ENCODE peak calls at places on chromosomes 7 and 10, in five cellular contexts. Z is activated T-cell treated with anti-CD3 and anti-CD28 coated beads, Interleukin-2, amount 50 U/mL, for 1 hour; V is amygdala; G is A673; X is anterior cingulate cortex. W is an unnamed sample.

GRCh38 chr7:158248816-158249215 is 338.8 kb downstream of the PTPRN2 start:
- DNase-seq in Z (no peak), V (no peak), G (no peak), X (no peak), W (no peak)

GRCh38 chr10:84176836-84177474 is 3.4 kb downstream of the GPR15LG start:
- DNase-seq in Z (no peak), V (no peak), G (no peak), X (no peak), W (no peak)

GRCh38 chr10:50563906-50564305 is 59.9 kb downstream of the SGMS1 start:
- DNase-seq in Z (no peak), V (no peak), G (no peak), X (no peak), W (no peak)

GRCh38 chr10:36148207-36148606 is 506.1 kb upstream of the FZD8 start:
- DNase-seq in Z (no peak), V (no peak), G (no peak), X (no peak), W (no peak)

GRCh38 chr10:132134541-132135397 is 52.0 kb upstream of the DPYSL4 start:
- DNase-seq in Z (no peak), V (no peak), G (no peak), X (no peak), W (no peak)

GRCh38 chr7:116142850-116143249 is 67.5 kb upstream of the TES start:
- DNase-seq in Z (no peak), V (no peak), G (no peak), X (no peak), W (no peak)

GRCh38 chr10:97575101-97575668 is 2.6 kb downstream of the ANKRD2 start:
- DNase-seq in Z (no peak), V (no peak), G (no peak), X (no peak), W (no peak)

GRCh38 chr7:84568786-84569185 is 374.2 kb upstream of the SEMA3A start:
- DNase-seq in Z (no peak), V (no peak), G (no peak), X (no peak), W (no peak)

GRCh38 chr7:2452074-2452507 is 24.1 kb downstream of the GRIFIN start:
- DNase-seq in Z (no peak), V (no peak), G (no peak), X (no peak), W (no peak)

GRCh38 chr7:151503902-151504714 is 15.6 kb downstream of the RHEB start:
- DNase-seq in Z (no peak), V (no peak), G (no peak), X (peak; percentile 12), W (no peak)

GRCh38 chr7:81484266-81484665 is 285.6 kb downstream of the HGF start:
- DNase-seq in Z (no peak), V (no peak), G (peak; percentile 79), X (peak; percentile 10), W (no peak)